ENCODE peak calls at places on chromosomes 7 and 10, in four cellular contexts. One of them, this sample, is unnamed.

GRCh38 chr10:23063387-23064287 is 31.7 kb upstream of the MSRB2 start:
- DNase-seq in GM13976: no peak
- DNase-seq in spleen: no peak
- DNase-seq in brain microvascular endothelial cell: peak
- DNase-seq in this sample: no peak

GRCh38 chr10:121043124-121043849 is 192.1 kb downstream of the WDR11 start:
- DNase-seq in brain microvascular endothelial cell: no peak
- DNase-seq in GM13976: no peak
- DNase-seq in spleen: no peak
- DNase-seq in this sample: no peak

GRCh38 chr7:45967591-45968157 is 46.6 kb upstream of the IGFBP3 start:
- DNase-seq in spleen: no peak
- DNase-seq in GM13976: no peak
- DNase-seq in brain microvascular endothelial cell: no peak
- DNase-seq in this sample: no peak

GRCh38 chr10:132176647-132177046 is 10.1 kb upstream of the DPYSL4 start:
- DNase-seq in brain microvascular endothelial cell: no peak
- DNase-seq in spleen: peak
- DNase-seq in GM13976: no peak
- DNase-seq in this sample: no peak

GRCh38 chr10:20144268-20144667 is 328.0 kb downstream of the PLXDC2 start:
- DNase-seq in brain microvascular endothelial cell: no peak
- DNase-seq in spleen: no peak
- DNase-seq in GM13976: no peak
- DNase-seq in this sample: no peak

GRCh38 chr10:113620486-113620885 is 43.4 kb downstream of the NRAP start:
- DNase-seq in spleen: no peak
- DNase-seq in brain microvascular endothelial cell: no peak
- DNase-seq in GM13976: no peak
- DNase-seq in this sample: no peak

GRCh38 chr10:26729395-26729794 is 31.9 kb downstream of the PDSS1 start:
- DNase-seq in brain microvascular endothelial cell: no peak
- DNase-seq in spleen: no peak
- DNase-seq in GM13976: no peak
- DNase-seq in this sample: no peak

GRCh38 chr7:107564553-107565298 is 955 bp downstream of the DUS4L start:
- DNase-seq in spleen: no peak
- DNase-seq in brain microvascular endothelial cell: peak
- DNase-seq in GM13976: no peak
- DNase-seq in this sample: no peak

GRCh38 chr7:103797647-103798307 is 191.7 kb downstream of the RELN start:
- DNase-seq in brain microvascular endothelial cell: no peak
- DNase-seq in spleen: no peak
- DNase-seq in GM13976: no peak
- DNase-seq in this sample: no peak

GRCh38 chr7:17132726-17133125 is 165.7 kb upstream of the AHR start:
- DNase-seq in brain microvascular endothelial cell: no peak
- DNase-seq in spleen: no peak
- DNase-seq in GM13976: no peak
- DNase-seq in this sample: no peak

GRCh38 chr10:119178371-119179119 is at the start of gene PRDX3:
- DNase-seq in brain microvascular endothelial cell: peak
- DNase-seq in spleen: peak
- DNase-seq in GM13976: peak
- DNase-seq in this sample: peak

GRCh38 chr7:4080013-4080412 is 602.1 kb upstream of the FOXK1 start:
- DNase-seq in spleen: peak
- DNase-seq in GM13976: no peak
- DNase-seq in brain microvascular endothelial cell: no peak
- DNase-seq in this sample: no peak

GRCh38 chr7:130363156-130363847 is 17.0 kb upstream of the CPA1 start:
- DNase-seq in brain microvascular endothelial cell: peak
- DNase-seq in spleen: no peak
- DNase-seq in GM13976: no peak
- DNase-seq in this sample: no peak

GRCh38 chr10:133264455-133264854 is 12.2 kb downstream of the ADAM8 start:
- DNase-seq in brain microvascular endothelial cell: no peak
- DNase-seq in GM13976: no peak
- DNase-seq in spleen: no peak
- DNase-seq in this sample: no peak

GRCh38 chr7:23696916-23697441 is 13.0 kb upstream of the STK31 start:
- DNase-seq in GM13976: peak
- DNase-seq in brain microvascular endothelial cell: peak
- DNase-seq in spleen: peak
- DNase-seq in this sample: peak

GRCh38 chr10:88926484-88927249 is 25.9 kb downstream of the ACTA2 start:
- DNase-seq in GM13976: no peak
- DNase-seq in brain microvascular endothelial cell: peak
- DNase-seq in spleen: no peak
- DNase-seq in this sample: no peak

GRCh38 chr10:132627736-132628512 is 90.3 kb downstream of the INPP5A start:
- DNase-seq in brain microvascular endothelial cell: peak
- DNase-seq in GM13976: no peak
- DNase-seq in spleen: peak
- DNase-seq in this sample: no peak

GRCh38 chr10:84608126-84608525 is 279.7 kb downstream of the CCSER2 start:
- DNase-seq in GM13976: no peak
- DNase-seq in brain microvascular endothelial cell: no peak
- DNase-seq in spleen: no peak
- DNase-seq in this sample: no peak

GRCh38 chr10:128927389-128927788 is 539.7 kb upstream of the MGMT start:
- DNase-seq in brain microvascular endothelial cell: no peak
- DNase-seq in spleen: no peak
- DNase-seq in GM13976: no peak
- DNase-seq in this sample: no peak

GRCh38 chr10:83603708-83604107 is 535.6 kb upstream of the GHITM start:
- DNase-seq in brain microvascular endothelial cell: peak
- DNase-seq in GM13976: peak
- DNase-seq in spleen: no peak
- DNase-seq in this sample: peak

GRCh38 chr10:29734980-29735627 is 100.3 kb upstream of the SVIL start:
- DNase-seq in GM13976: peak
- DNase-seq in brain microvascular endothelial cell: peak
- DNase-seq in spleen: peak
- DNase-seq in this sample: peak

GRCh38 chr7:70480913-70481579 is 650.9 kb upstream of the GALNT17 start:
- DNase-seq in spleen: no peak
- DNase-seq in GM13976: no peak
- DNase-seq in brain microvascular endothelial cell: no peak
- DNase-seq in this sample: no peak

GRCh38 chr10:75941181-75941580 is 509.8 kb downstream of the LRMDA start:
- DNase-seq in GM13976: no peak
- DNase-seq in brain microvascular endothelial cell: no peak
- DNase-seq in spleen: no peak
- DNase-seq in this sample: no peak

DNA sequence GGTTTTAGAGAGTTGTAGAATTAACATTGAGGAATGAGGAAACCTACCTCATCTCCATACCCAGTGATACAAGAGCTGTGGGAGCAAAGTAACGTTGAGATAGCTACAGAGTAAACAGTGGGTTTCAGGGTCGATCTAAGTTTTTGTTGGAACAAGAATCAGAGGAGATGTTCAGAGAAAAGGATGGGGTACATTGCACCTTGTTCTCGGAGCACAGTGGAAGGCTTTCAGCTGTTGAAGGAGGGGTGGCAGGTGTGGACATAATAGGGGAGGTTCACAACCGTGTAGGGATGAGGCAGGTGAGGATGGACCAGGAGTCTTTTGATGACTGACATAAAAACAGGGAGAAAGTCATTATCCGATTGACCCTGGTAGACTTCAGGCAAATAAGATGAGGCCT is 121.7 kb downstream of the MLLT10 start:
- DNase-seq in GM13976: no peak
- DNase-seq in spleen: no peak
- DNase-seq in brain microvascular endothelial cell: no peak
- DNase-seq in this sample: no peak
- TF ChIP-seq CTCF in GM13976: no peak
- TF ChIP-seq CTCF in spleen: no peak
- TF ChIP-seq CTCF in brain microvascular endothelial cell: no peak
- TF ChIP-seq CTCF in this sample: no peak

DNA sequence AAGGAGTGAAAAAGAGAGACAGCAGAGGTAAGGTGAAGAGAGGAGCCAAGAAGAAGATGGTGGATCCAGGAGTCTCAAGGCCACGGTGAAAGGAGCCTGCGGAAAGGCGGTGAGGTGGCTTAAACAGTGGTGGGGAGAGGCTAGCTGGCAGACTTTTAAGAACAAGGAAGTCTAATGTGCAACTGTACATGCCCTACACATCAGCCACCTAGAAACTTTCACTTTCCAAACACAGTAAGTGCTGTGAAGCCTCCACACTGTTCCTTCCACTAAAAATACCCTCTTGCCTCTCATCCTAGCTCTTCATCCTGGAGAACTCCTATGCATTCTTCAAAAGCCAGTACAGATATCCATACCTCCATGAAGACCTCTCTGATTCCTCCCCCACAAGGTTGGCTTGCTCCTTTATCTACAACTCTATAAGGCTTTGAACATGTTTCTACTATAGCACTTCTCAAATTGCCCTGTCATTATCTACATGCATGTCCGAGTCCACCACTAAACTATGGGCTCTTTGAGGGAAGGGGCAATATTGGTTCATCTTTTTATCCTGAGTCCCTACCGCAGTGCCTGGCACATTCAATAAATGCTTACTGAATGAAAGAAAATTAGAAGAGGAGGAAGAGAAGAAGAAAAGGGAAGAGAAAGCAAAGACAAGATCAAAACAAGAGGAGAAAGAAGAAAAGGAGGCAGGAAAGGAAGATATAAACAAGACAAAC is 54.3 kb downstream of the DNAJC12 start:
- DNase-seq in brain microvascular endothelial cell: no peak
- DNase-seq in spleen: no peak
- DNase-seq in GM13976: no peak
- DNase-seq in this sample: no peak
- TF ChIP-seq CTCF in brain microvascular endothelial cell: no peak
- TF ChIP-seq CTCF in spleen: no peak
- TF ChIP-seq CTCF in GM13976: no peak
- TF ChIP-seq CTCF in this sample: no peak

DNA sequence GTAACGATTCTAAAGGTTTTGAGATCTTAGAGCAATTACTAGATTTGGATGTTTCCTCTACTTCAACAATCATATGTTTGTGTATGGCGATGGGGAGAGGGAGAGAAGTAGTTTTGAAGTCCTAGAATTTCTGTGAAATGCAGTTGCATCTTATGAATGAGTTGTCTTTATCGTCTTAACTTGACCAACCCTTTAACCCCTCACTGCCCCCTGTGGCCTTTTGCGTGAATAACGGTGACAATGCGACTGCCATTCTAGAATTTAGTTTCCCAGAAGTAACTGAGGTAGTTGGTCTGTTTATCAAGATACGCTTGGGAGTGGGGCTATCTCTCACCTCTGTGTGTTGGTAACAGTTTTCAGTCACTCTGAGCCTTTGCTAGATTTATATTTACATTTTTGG is 204.6 kb downstream of the HDAC9 start:
- DNase-seq in GM13976: no peak
- DNase-seq in spleen: no peak
- DNase-seq in brain microvascular endothelial cell: no peak
- DNase-seq in this sample: no peak
- TF ChIP-seq CTCF in GM13976: no peak
- TF ChIP-seq CTCF in spleen: no peak
- TF ChIP-seq CTCF in brain microvascular endothelial cell: peak
- TF ChIP-seq CTCF in this sample: no peak

GRCh38 chr10:17735166-17735941 is 16.6 kb upstream of the TMEM236 start:
- DNase-seq in brain microvascular endothelial cell: no peak
- DNase-seq in GM13976: no peak
- DNase-seq in spleen: no peak
- DNase-seq in this sample: no peak

GRCh38 chr10:17734432-17735110 is 17.4 kb upstream of the TMEM236 start:
- DNase-seq in spleen: no peak
- DNase-seq in brain microvascular endothelial cell: no peak
- DNase-seq in GM13976: no peak
- DNase-seq in this sample: no peak

GRCh38 chr10:17733620-17734019 is 18.4 kb upstream of the TMEM236 start:
- DNase-seq in GM13976: no peak
- DNase-seq in spleen: no peak
- DNase-seq in brain microvascular endothelial cell: no peak
- DNase-seq in this sample: no peak

GRCh38 chr10:17737021-17737965 is 14.7 kb upstream of the TMEM236 start:
- DNase-seq in brain microvascular endothelial cell: no peak
- DNase-seq in spleen: no peak
- DNase-seq in GM13976: peak
- DNase-seq in this sample: peak

DNA sequence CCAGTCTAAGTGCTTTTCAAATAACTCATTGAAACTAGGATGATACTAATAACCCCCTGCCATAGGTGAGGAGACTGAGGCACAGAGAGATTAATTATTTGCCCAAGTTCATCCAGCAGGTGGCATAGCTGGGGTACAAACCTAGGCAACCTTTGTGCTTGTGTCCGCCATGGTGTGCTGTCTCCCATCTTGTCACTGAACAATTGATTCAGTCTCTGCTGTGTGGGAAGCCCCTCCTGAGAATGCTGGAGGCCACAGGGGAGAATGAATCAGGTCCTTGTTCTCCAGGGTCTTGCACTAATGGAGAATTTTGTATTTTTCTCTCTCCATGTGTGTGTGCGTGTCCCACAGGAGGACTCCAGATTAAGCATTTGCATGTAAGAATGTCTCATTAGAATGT is 15.8 kb upstream of the TMEM236 start:
- DNase-seq in spleen: no peak
- DNase-seq in brain microvascular endothelial cell: no peak
- DNase-seq in GM13976: no peak
- DNase-seq in this sample: no peak
- TF ChIP-seq CTCF in spleen: no peak
- TF ChIP-seq CTCF in brain microvascular endothelial cell: peak
- TF ChIP-seq CTCF in GM13976: no peak
- TF ChIP-seq CTCF in this sample: no peak

DNA sequence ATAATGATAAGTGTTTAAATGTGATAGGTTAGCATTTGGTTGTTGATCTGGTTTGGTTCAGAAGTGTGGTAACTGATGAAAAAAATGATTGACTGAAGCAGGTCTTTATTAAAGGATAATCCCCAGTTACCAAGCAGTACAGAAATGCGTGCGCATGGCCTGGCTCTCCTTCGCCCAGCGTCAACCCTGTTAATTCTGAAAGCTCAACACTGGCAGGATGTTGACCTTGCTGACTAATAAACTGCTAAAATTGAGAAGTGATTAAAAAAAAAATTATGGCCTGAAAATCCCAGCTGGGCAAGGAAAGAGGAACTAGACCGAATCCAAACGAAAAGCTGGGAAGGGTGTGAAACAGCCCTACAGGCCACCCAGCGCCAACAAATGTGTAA is 755 bp downstream of the SHTN1 start:
- DNase-seq in spleen: no peak
- DNase-seq in GM13976: peak
- DNase-seq in brain microvascular endothelial cell: no peak
- DNase-seq in this sample: peak
- TF ChIP-seq CTCF in spleen: no peak
- TF ChIP-seq CTCF in GM13976: no peak
- TF ChIP-seq CTCF in brain microvascular endothelial cell: no peak
- TF ChIP-seq CTCF in this sample: no peak